ENCODE peak calls at places on chromosome 6, in ten cellular contexts. One of them, this sample, is unnamed.

GRCh38 chr6:169169375-169169774 is 84.3 kb downstream of the THBS2 start:
- DNase-seq in omental fat pad: no peak
- DNase-seq in A673: no peak
- DNase-seq in body of pancreas: no peak
- DNase-seq in A549: no peak
- DNase-seq in fibroblast of lung: no peak
- DNase-seq in ovary: no peak
- DNase-seq in GM10248: no peak
- DNase-seq in Panc1: no peak
- DNase-seq in foreskin fibroblast: no peak
- DNase-seq in this sample: no peak

GRCh38 chr6:63804381-63804956 is 168.9 kb downstream of the PHF3 start:
- DNase-seq in GM10248: no peak
- DNase-seq in foreskin fibroblast: peak; percentile 94
- DNase-seq in omental fat pad: no peak
- DNase-seq in body of pancreas: no peak
- DNase-seq in ovary: no peak
- DNase-seq in Panc1: peak; percentile 48
- DNase-seq in A673: peak; percentile 40
- DNase-seq in A549: no peak
- DNase-seq in fibroblast of lung: peak; percentile 94
- DNase-seq in this sample: no peak

GRCh38 chr6:108735991-108736345 is 112.3 kb upstream of the ARMC2 start:
- DNase-seq in A673: no peak
- DNase-seq in fibroblast of lung: no peak
- DNase-seq in ovary: no peak
- DNase-seq in omental fat pad: no peak
- DNase-seq in Panc1: no peak
- DNase-seq in foreskin fibroblast: no peak
- DNase-seq in body of pancreas: no peak
- DNase-seq in GM10248: no peak
- DNase-seq in A549: no peak
- DNase-seq in this sample: no peak

GRCh38 chr6:90403489-90404381 is 107.1 kb upstream of the BACH2 start:
- DNase-seq in Panc1: no peak
- DNase-seq in A549: no peak
- DNase-seq in body of pancreas: no peak
- DNase-seq in GM10248: no peak
- DNase-seq in foreskin fibroblast: peak; percentile 30
- DNase-seq in ovary: peak; percentile 45
- DNase-seq in fibroblast of lung: peak; percentile 89
- DNase-seq in omental fat pad: no peak
- DNase-seq in A673: peak; percentile 66
- DNase-seq in this sample: no peak

GRCh38 chr6:108157972-108158441 is 7.8 kb upstream of the NR2E1 start:
- DNase-seq in foreskin fibroblast: no peak
- DNase-seq in omental fat pad: no peak
- DNase-seq in GM10248: peak; percentile 31
- DNase-seq in A673: no peak
- DNase-seq in Panc1: no peak
- DNase-seq in A549: peak; percentile 8
- DNase-seq in body of pancreas: no peak
- DNase-seq in fibroblast of lung: no peak
- DNase-seq in ovary: no peak
- DNase-seq in this sample: no peak

GRCh38 chr6:41497994-41498393 is 48.2 kb upstream of the FOXP4 start:
- DNase-seq in ovary: no peak
- DNase-seq in fibroblast of lung: peak; percentile 82
- DNase-seq in omental fat pad: no peak
- DNase-seq in foreskin fibroblast: no peak
- DNase-seq in Panc1: no peak
- DNase-seq in A673: no peak
- DNase-seq in A549: no peak
- DNase-seq in body of pancreas: no peak
- DNase-seq in GM10248: no peak
- DNase-seq in this sample: no peak

GRCh38 chr6:144411506-144412165 is 126.5 kb downstream of the UTRN start:
- DNase-seq in body of pancreas: no peak
- DNase-seq in Panc1: no peak
- DNase-seq in A673: no peak
- DNase-seq in ovary: no peak
- DNase-seq in GM10248: no peak
- DNase-seq in A549: no peak
- DNase-seq in foreskin fibroblast: no peak
- DNase-seq in omental fat pad: no peak
- DNase-seq in fibroblast of lung: peak; percentile 38
- DNase-seq in this sample: no peak

GRCh38 chr6:27871919-27872633 is 40.1 kb downstream of the OR2B2 start:
- DNase-seq in Panc1: peak; percentile 99
- DNase-seq in A673: peak; percentile 97
- DNase-seq in fibroblast of lung: peak; percentile 94
- DNase-seq in body of pancreas: peak; percentile 80
- DNase-seq in omental fat pad: no peak
- DNase-seq in GM10248: peak; percentile 86
- DNase-seq in A549: peak; percentile 90
- DNase-seq in ovary: peak; percentile 41
- DNase-seq in foreskin fibroblast: peak; percentile 95
- DNase-seq in this sample: peak; percentile 93

GRCh38 chr6:42392871-42393270 is 58.9 kb downstream of the TRERF1 start:
- DNase-seq in body of pancreas: no peak
- DNase-seq in A673: no peak
- DNase-seq in omental fat pad: no peak
- DNase-seq in A549: no peak
- DNase-seq in ovary: no peak
- DNase-seq in fibroblast of lung: no peak
- DNase-seq in Panc1: no peak
- DNase-seq in foreskin fibroblast: no peak
- DNase-seq in GM10248: no peak
- DNase-seq in this sample: no peak

GRCh38 chr6:71107935-71108420 is 151.1 kb upstream of the B3GAT2 start:
- DNase-seq in Panc1: no peak
- DNase-seq in fibroblast of lung: peak; percentile 92
- DNase-seq in foreskin fibroblast: peak; percentile 52
- DNase-seq in A673: peak; percentile 29
- DNase-seq in omental fat pad: no peak
- DNase-seq in GM10248: no peak
- DNase-seq in body of pancreas: no peak
- DNase-seq in ovary: peak; percentile 18
- DNase-seq in A549: no peak
- DNase-seq in this sample: no peak

GRCh38 chr6:140979642-140980091 is 1153.1 kb upstream of the GJE1 start:
- DNase-seq in GM10248: no peak
- DNase-seq in A673: no peak
- DNase-seq in A549: no peak
- DNase-seq in omental fat pad: no peak
- DNase-seq in body of pancreas: peak; percentile 16
- DNase-seq in fibroblast of lung: peak; percentile 95
- DNase-seq in Panc1: no peak
- DNase-seq in ovary: peak; percentile 59
- DNase-seq in foreskin fibroblast: peak; percentile 78
- DNase-seq in this sample: no peak

DNA sequence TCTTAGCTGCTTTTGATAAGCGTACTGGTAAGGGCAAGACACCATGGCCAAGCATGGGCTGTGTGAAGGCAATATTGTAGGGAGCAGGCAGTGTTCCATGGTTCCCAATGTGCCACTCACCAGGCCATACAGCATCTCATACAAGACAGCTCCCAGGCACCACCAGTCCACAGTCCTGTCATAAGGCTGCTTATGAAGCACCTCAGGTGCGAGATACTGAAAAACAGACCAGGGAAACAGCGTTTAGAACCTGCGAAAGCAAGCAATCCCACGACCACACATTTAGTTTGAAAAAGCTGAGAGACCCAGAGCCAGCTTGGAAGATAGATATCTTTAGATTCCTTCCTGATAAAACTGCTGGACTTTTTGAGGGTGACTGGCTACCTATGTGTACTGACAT is 119.1 kb upstream of the SLC2A12 start:
- DNase-seq in A549: no peak
- DNase-seq in omental fat pad: no peak
- DNase-seq in GM10248: no peak
- DNase-seq in A673: no peak
- DNase-seq in Panc1: no peak
- DNase-seq in fibroblast of lung: no peak
- DNase-seq in ovary: no peak
- DNase-seq in body of pancreas: no peak
- DNase-seq in foreskin fibroblast: no peak
- DNase-seq in this sample: no peak
- TF ChIP-seq CTCF in A549: no peak
- TF ChIP-seq CTCF in omental fat pad: no peak
- TF ChIP-seq CTCF in GM10248: no peak
- TF ChIP-seq CTCF in A673: no peak
- TF ChIP-seq CTCF in Panc1: no peak
- TF ChIP-seq CTCF in fibroblast of lung: no peak
- TF ChIP-seq CTCF in ovary: no peak
- TF ChIP-seq CTCF in body of pancreas: no peak
- TF ChIP-seq CTCF in foreskin fibroblast: no peak
- TF ChIP-seq CTCF in this sample: no peak

DNA sequence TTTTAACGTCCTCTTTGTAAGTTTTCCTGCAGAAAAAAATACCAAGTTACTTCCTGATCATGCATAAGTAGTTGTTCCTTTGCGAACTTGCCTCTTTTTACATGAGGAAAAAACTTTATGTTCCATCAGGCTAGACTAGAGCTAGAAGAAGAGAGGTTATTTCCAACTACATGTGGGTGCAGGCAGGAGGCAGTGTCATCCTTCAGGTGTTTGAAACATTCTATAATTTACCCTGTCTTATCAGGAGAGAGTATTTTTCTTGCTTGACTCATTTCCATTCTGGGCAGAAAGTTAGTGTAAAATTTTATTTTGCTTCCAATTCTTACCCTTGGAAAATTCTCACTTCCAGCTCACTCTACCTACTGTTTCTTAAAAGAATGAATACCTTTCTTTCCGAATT is 28.5 kb upstream of the EPHA7 start:
- DNase-seq in Panc1: no peak
- DNase-seq in foreskin fibroblast: no peak
- DNase-seq in GM10248: no peak
- DNase-seq in A673: no peak
- DNase-seq in omental fat pad: no peak
- DNase-seq in ovary: no peak
- DNase-seq in body of pancreas: no peak
- DNase-seq in A549: no peak
- DNase-seq in fibroblast of lung: no peak
- DNase-seq in this sample: no peak
- TF ChIP-seq CTCF in Panc1: peak; percentile 26
- TF ChIP-seq CTCF in foreskin fibroblast: no peak
- TF ChIP-seq CTCF in GM10248: peak; percentile 3
- TF ChIP-seq CTCF in A673: peak; percentile 19
- TF ChIP-seq CTCF in omental fat pad: no peak
- TF ChIP-seq CTCF in ovary: no peak
- TF ChIP-seq CTCF in body of pancreas: no peak
- TF ChIP-seq CTCF in A549: no peak
- TF ChIP-seq CTCF in fibroblast of lung: no peak
- TF ChIP-seq CTCF in this sample: no peak

GRCh38 chr6:31544676-31545075 is 1.7 kb downstream of the ATP6V1G2 start:
- DNase-seq in foreskin fibroblast: no peak
- DNase-seq in ovary: no peak
- DNase-seq in GM10248: no peak
- DNase-seq in fibroblast of lung: no peak
- DNase-seq in A549: no peak
- DNase-seq in Panc1: no peak
- DNase-seq in body of pancreas: no peak
- DNase-seq in omental fat pad: no peak
- DNase-seq in A673: no peak
- DNase-seq in this sample: no peak

GRCh38 chr6:31543639-31544038 is 1.8 kb upstream of the DDX39B start:
- DNase-seq in Panc1: no peak
- DNase-seq in GM10248: no peak
- DNase-seq in foreskin fibroblast: no peak
- DNase-seq in A673: no peak
- DNase-seq in body of pancreas: no peak
- DNase-seq in ovary: no peak
- DNase-seq in fibroblast of lung: no peak
- DNase-seq in A549: no peak
- DNase-seq in omental fat pad: no peak
- DNase-seq in this sample: no peak

GRCh38 chr6:31540640-31541039 is 1.2 kb downstream of the DDX39B start:
- DNase-seq in GM10248: no peak
- DNase-seq in ovary: no peak
- DNase-seq in body of pancreas: no peak
- DNase-seq in A549: no peak
- DNase-seq in foreskin fibroblast: no peak
- DNase-seq in omental fat pad: no peak
- DNase-seq in fibroblast of lung: no peak
- DNase-seq in Panc1: no peak
- DNase-seq in A673: no peak
- DNase-seq in this sample: no peak

GRCh38 chr6:31541059-31541657 is 645 bp downstream of the DDX39B start:
- DNase-seq in body of pancreas: peak; percentile 33
- DNase-seq in foreskin fibroblast: peak; percentile 42
- DNase-seq in A549: peak; percentile 40
- DNase-seq in A673: peak; percentile 66
- DNase-seq in GM10248: peak; percentile 41
- DNase-seq in Panc1: no peak
- DNase-seq in fibroblast of lung: peak; percentile 48
- DNase-seq in ovary: peak; percentile 54
- DNase-seq in omental fat pad: peak; percentile 54
- DNase-seq in this sample: peak; percentile 28

DNA sequence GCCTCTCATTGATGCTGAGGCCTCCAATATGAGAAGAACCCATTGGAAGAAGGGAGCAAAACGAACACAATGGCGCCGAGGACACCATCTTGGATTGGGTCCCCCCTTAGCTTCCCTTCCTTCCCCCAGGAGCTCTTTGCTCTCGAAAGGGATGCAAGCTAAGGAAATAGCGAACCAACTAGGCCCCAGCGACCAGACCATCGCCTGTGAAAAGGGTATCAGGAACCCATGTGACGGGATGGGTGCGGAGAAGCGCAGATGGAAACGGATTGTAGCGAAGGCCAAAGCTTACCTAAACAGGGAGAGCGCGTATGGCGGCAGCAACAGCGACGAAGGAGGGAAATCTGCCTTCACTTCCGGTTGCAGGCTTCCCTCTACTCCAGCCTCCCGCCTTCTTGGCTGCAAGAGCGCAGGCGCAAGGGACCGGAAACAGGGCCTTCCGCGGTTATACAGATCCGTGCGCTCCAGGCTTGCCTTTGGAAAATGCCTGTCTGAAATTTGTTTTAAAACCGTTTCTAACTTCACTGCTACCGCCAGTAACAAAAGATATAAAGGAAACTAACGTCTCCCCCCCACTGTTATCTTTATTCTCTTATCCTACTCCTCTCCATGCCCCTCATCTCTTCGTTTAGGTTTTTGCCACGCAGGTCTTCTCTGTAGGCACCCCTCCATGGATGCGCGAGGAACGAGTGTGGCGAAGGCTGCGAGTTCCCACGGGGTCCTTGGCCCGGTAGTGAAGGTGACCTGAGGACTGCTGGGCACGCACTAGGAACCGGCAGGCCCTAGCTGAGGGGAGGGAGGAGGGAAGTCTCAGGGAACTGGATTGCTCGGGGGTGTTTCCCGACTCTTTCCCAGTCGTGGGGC is at the start of gene DDX39B:
- DNase-seq in Panc1: peak; percentile 86
- DNase-seq in body of pancreas: peak; percentile 97
- DNase-seq in GM10248: peak; percentile 92
- DNase-seq in A549: peak; percentile 97
- DNase-seq in ovary: peak; percentile 96
- DNase-seq in A673: peak; percentile 99
- DNase-seq in fibroblast of lung: peak; percentile 96
- DNase-seq in foreskin fibroblast: peak; percentile 95
- DNase-seq in omental fat pad: peak; percentile 67
- DNase-seq in this sample: peak; percentile 94
- TF ChIP-seq CTCF in Panc1: no peak
- TF ChIP-seq CTCF in body of pancreas: no peak
- TF ChIP-seq CTCF in GM10248: no peak
- TF ChIP-seq CTCF in A549: no peak
- TF ChIP-seq CTCF in ovary: peak; percentile 22
- TF ChIP-seq CTCF in A673: no peak
- TF ChIP-seq CTCF in fibroblast of lung: no peak
- TF ChIP-seq CTCF in foreskin fibroblast: no peak
- TF ChIP-seq CTCF in omental fat pad: no peak
- TF ChIP-seq CTCF in this sample: no peak

GRCh38 chr6:126628125-126628524 is 288.2 kb downstream of the CENPW start:
- DNase-seq in foreskin fibroblast: no peak
- DNase-seq in A673: no peak
- DNase-seq in body of pancreas: no peak
- DNase-seq in A549: peak; percentile 11
- DNase-seq in Panc1: no peak
- DNase-seq in omental fat pad: no peak
- DNase-seq in ovary: no peak
- DNase-seq in fibroblast of lung: no peak
- DNase-seq in GM10248: no peak
- DNase-seq in this sample: no peak
- TF ChIP-seq CTCF in foreskin fibroblast: no peak
- TF ChIP-seq CTCF in A673: no peak
- TF ChIP-seq CTCF in body of pancreas: no peak
- TF ChIP-seq CTCF in A549: no peak
- TF ChIP-seq CTCF in Panc1: peak; percentile 14
- TF ChIP-seq CTCF in omental fat pad: no peak
- TF ChIP-seq CTCF in ovary: no peak
- TF ChIP-seq CTCF in fibroblast of lung: peak; percentile 7
- TF ChIP-seq CTCF in GM10248: no peak
- TF ChIP-seq CTCF in this sample: no peak